ENCODE peak calls at places on chromosomes 16 and 17, in eight cellular contexts. B, V, E, J, L, U, Q and K are unnamed samples.
A peak's percentile ranks its signal among the peaks of the same experiment; 100 is the strongest.

GRCh38 chr17:47941998-47942490 is 673 bp downstream of the PNPO start:
- DNase-seq in B (no peak), V (no peak), E (no peak), J (no peak), L (no peak), U (no peak), Q (no peak), K (no peak)

GRCh38 chr17:63740464-63741181 is 976 bp downstream of the STRADA start:
- DNase-seq in B (no peak), V (no peak), E (no peak), J (peak; percentile 34), L (no peak), U (no peak), Q (no peak), K (no peak)

GRCh38 chr16:1468456-1468855 is 6.4 kb downstream of the CLCN7 start:
- DNase-seq in B (no peak), V (no peak), E (no peak), J (no peak), L (no peak), U (no peak), Q (peak; percentile 47), K (no peak)

GRCh38 chr17:77011173-77012011 is 129.4 kb upstream of the SEC14L1 start:
- DNase-seq in B (peak; percentile 48), V (peak; percentile 17), E (no peak), J (peak; percentile 34), L (no peak), U (no peak), Q (no peak), K (peak; percentile 41)

GRCh38 chr17:42518046-42518754 is 17.8 kb upstream of the NAGLU start:
- DNase-seq in B (peak; percentile 79), V (peak; percentile 86), E (peak; percentile 73), J (peak; percentile 84), L (peak; percentile 97), U (peak; percentile 97), Q (peak; percentile 85), K (peak; percentile 87)

GRCh38 chr17:17229416-17230098 is 7.4 kb downstream of the FLCN start:
- DNase-seq in B (no peak), V (no peak), E (peak; percentile 77), J (no peak), L (no peak), U (no peak), Q (no peak), K (no peak)

GRCh38 chr16:886802-887731 is 83.7 kb downstream of the LMF1 start:
- DNase-seq in B (no peak), V (no peak), E (no peak), J (no peak), L (no peak), U (no peak), Q (peak; percentile 56), K (no peak)

GRCh38 chr17:74514632-74515035 is 16.6 kb downstream of the CD300LB start:
- DNase-seq in B (no peak), V (no peak), E (no peak), J (no peak), L (no peak), U (no peak), Q (no peak), K (no peak)

GRCh38 chr17:3695129-3695722 is 729 bp downstream of the P2RX5 start:
- DNase-seq in B (no peak), V (no peak), E (no peak), J (no peak), L (no peak), U (no peak), Q (no peak), K (peak; percentile 25)

GRCh38 chr17:42525221-42525620 is 10.8 kb upstream of the NAGLU start:
- DNase-seq in B (no peak), V (no peak), E (no peak), J (peak; percentile 94), L (no peak), U (no peak), Q (no peak), K (no peak)

GRCh38 chr17:40560592-40561293 is 4.5 kb downstream of the CCR7 start:
- DNase-seq in B (no peak), V (no peak), E (peak; percentile 82), J (no peak), L (peak; percentile 88), U (no peak), Q (no peak), K (no peak)

GRCh38 chr17:37098910-37099664 is 150.3 kb downstream of the AATF start:
- DNase-seq in B (no peak), V (no peak), E (no peak), J (peak; percentile 71), L (no peak), U (no peak), Q (no peak), K (no peak)

GRCh38 chr17:77695386-77695785 is 263.1 kb upstream of the TNRC6C start:
- DNase-seq in B (no peak), V (no peak), E (no peak), J (no peak), L (no peak), U (peak; percentile 91), Q (no peak), K (no peak)

GRCh38 chr17:44932526-44933097 is 15.0 kb downstream of the KIF18B start:
- DNase-seq in B (no peak), V (no peak), E (peak; percentile 39), J (no peak), L (no peak), U (no peak), Q (peak; percentile 41), K (no peak)

GRCh38 chr17:27762527-27763305 is 37.6 kb downstream of the NOS2 start:
- DNase-seq in B (no peak), V (no peak), E (no peak), J (peak; percentile 18), L (no peak), U (no peak), Q (no peak), K (no peak)

GRCh38 chr16:67248401-67249177 is at the start of gene SLC9A5:
- DNase-seq in B (no peak), V (no peak), E (peak; percentile 89), J (no peak), L (no peak), U (no peak), Q (no peak), K (no peak)

GRCh38 chr16:30571444-30572322 is at the start of gene ZNF688:
- DNase-seq in B (peak; percentile 93), V (peak; percentile 97), E (peak; percentile 97), J (peak; percentile 94), L (peak; percentile 99), U (no peak), Q (peak; percentile 92), K (peak; percentile 96)

GRCh38 chr17:16927641-16928321 is 44.1 kb downstream of the TNFRSF13B start:
- DNase-seq in B (no peak), V (no peak), E (peak; percentile 63), J (no peak), L (no peak), U (no peak), Q (no peak), K (no peak)

GRCh38 chr17:61579382-61579781 is 11.6 kb downstream of the NACA2 start:
- DNase-seq in B (no peak), V (no peak), E (no peak), J (no peak), L (no peak), U (no peak), Q (no peak), K (no peak)

GRCh38 chr17:60079401-60079861 is 710 bp upstream of the HEATR6 start:
- DNase-seq in B (no peak), V (no peak), E (no peak), J (peak; percentile 46), L (no peak), U (no peak), Q (no peak), K (no peak)

GRCh38 chr17:75266315-75267145 is 4.5 kb downstream of the MIF4GD start:
- DNase-seq in B (no peak), V (no peak), E (peak; percentile 59), J (no peak), L (no peak), U (no peak), Q (no peak), K (no peak)

GRCh38 chr17:30429155-30429554 is 48.1 kb upstream of the GOSR1 start:
- DNase-seq in B (no peak), V (no peak), E (no peak), J (no peak), L (no peak), U (no peak), Q (no peak), K (no peak)

GRCh38 chr16:67110136-67110847 is 551 bp downstream of the PHAF1 start:
- DNase-seq in B (no peak), V (no peak), E (no peak), J (no peak), L (no peak), U (no peak), Q (no peak), K (no peak)

GRCh38 chr16:77191259-77191969 is 424 bp downstream of the MON1B start:
- DNase-seq in B (no peak), V (no peak), E (peak; percentile 93), J (no peak), L (no peak), U (no peak), Q (no peak), K (peak; percentile 27)

GRCh38 chr17:13425390-13425789 is 176.3 kb downstream of the HS3ST3A1 start:
- DNase-seq in B (no peak), V (no peak), E (no peak), J (no peak), L (peak; percentile 29), U (no peak), Q (no peak), K (no peak)
- H3K4me1 ChIP-seq in B (peaks cover 7% of the 10 kb centered on the region), V (no peaks in the 10 kb centered on the region), E (no peaks in the 10 kb centered on the region), J (peaks cover 17% of the 10 kb centered on the region), L (no peaks in the 10 kb centered on the region), U (peaks cover 10% of the 10 kb centered on the region), Q (peaks cover 24% of the 10 kb centered on the region), K (no peaks in the 10 kb centered on the region)

DNA sequence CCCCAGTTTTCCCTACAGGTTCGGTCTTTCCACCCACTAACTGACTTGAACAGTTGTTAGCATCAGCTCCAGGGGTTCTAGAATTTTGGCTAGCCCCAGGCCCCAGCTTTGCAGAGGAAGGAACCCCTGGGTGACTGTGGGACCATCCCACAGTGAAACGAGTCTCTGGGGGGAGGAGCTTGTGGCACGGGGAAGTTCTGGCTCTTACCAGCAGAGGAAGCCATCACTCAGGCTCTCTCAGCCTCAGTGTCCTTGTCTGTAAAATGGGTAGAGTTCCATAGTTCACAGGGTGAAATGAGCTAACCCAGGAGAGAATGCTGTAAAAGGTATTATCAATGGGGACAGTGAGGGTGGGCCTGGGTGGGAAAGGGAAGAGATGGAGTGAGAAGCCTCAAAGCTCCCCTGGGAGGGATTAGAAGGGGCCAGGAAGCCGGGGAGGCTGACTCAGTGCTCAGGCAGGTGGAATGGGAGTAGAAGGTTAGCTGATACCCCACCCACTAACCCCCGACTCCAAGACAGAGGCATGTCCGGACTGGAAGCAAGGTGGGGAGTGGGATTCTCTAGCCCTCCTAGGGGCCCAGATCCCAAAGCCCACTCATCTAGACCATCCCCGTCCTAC is 30.9 kb upstream of the CDC42EP4 start:
- DNase-seq in B (no peak), V (no peak), E (no peak), J (peak; percentile 55), L (no peak), U (no peak), Q (no peak), K (no peak)
- TF ChIP-seq CTCF in B (peak; percentile 20), V (no peak), E (no peak), J (peak; percentile 19), L (no peak), U (no peak), Q (no peak), K (no peak)

GRCh38 chr17:21512307-21513011 is 136.3 kb downstream of the KCNJ12 start:
- DNase-seq in B (no peak), V (no peak), E (no peak), J (no peak), L (peak; percentile 7), U (no peak), Q (no peak), K (no peak)
- H3K4me3 ChIP-seq in B (peak overlapping the region; percentile 13), V (no peak overlapping the region), E (no peak overlapping the region), J (peak overlapping the region; percentile 36), L (peak overlapping the region; percentile 36), U (no peak overlapping the region), Q (no peak overlapping the region), K (no peak overlapping the region)

GRCh38 chr16:4373909-4374742 is 2.5 kb downstream of the VASN start:
- DNase-seq in B (no peak), V (peak; percentile 89), E (peak; percentile 72), J (peak; percentile 47), L (no peak), U (no peak), Q (no peak), K (peak; percentile 64)
- H3K4me1 ChIP-seq in B (peaks cover 76% of the 10 kb centered on the region), V (no peaks in the 10 kb centered on the region), E (peaks cover 28% of the 10 kb centered on the region), J (peaks cover 58% of the 10 kb centered on the region), L (peaks cover 98% of the 10 kb centered on the region), U (peaks cover 93% of the 10 kb centered on the region), Q (peaks cover 54% of the 10 kb centered on the region), K (peaks cover 45% of the 10 kb centered on the region)